ENCODE peak calls at places on chromosomes 11 and 22, in five cellular contexts. K is A549, Q is K562, R is HepG2, U is H1. Y is an unnamed sample. For H3K4me1, the result is how much of the 10 kb centered on the place peaks cover.

GRCh38 chr22:24566899-24567511 is 11.2 kb downstream of the SNRPD3 start:
- DNase-seq in K (no peak), Q (no peak), R (no peak), U (no peak), Y (no peak)

GRCh38 chr11:50075856-50076255 is 43.2 kb downstream of the OR4C45 start:
- DNase-seq in K (no peak), Q (no peak), R (no peak), U (no peak), Y (no peak)

GRCh38 chr11:70032470-70032795 is 45.7 kb upstream of the ANO1 start:
- DNase-seq in K (no peak), Q (no peak), R (no peak), U (no peak), Y (no peak)

GRCh38 chr11:32081129-32081641 is 9.7 kb upstream of the RCN1 start:
- DNase-seq in K (peak), Q (no peak), R (peak), U (no peak), Y (no peak)

GRCh38 chr11:283405-284080 is 5.3 kb downstream of the NLRP6 start:
- DNase-seq in K (no peak), Q (no peak), R (no peak), U (no peak), Y (no peak)

GRCh38 chr11:36345535-36346141 is 49.5 kb downstream of the PRR5L start:
- DNase-seq in K (no peak), Q (no peak), R (no peak), U (no peak), Y (no peak)

GRCh38 chr11:72352859-72353551 is 81.3 kb downstream of the CLPB start:
- DNase-seq in K (peak), Q (peak), R (no peak), U (peak), Y (no peak)

GRCh38 chr11:117766576-117766975 is 30.4 kb downstream of the DSCAML1 start:
- DNase-seq in K (no peak), Q (no peak), R (no peak), U (no peak), Y (no peak)

GRCh38 chr22:42217019-42217751 is 53.3 kb downstream of the TCF20 start:
- DNase-seq in K (peak), Q (no peak), R (no peak), U (no peak), Y (no peak)

GRCh38 chr22:46233231-46233630 is 16.9 kb downstream of the CDPF1 start:
- DNase-seq in K (no peak), Q (no peak), R (no peak), U (no peak), Y (peak)

GRCh38 chr22:37665487-37665886 is 7.0 kb downstream of the PDXP start:
- DNase-seq in K (no peak), Q (no peak), R (no peak), U (no peak), Y (no peak)

GRCh38 chr11:120065876-120066275 is 72.0 kb downstream of the TRIM29 start:
- DNase-seq in K (no peak), Q (no peak), R (no peak), U (no peak), Y (no peak)

GRCh38 chr11:102367364-102367763 is 20.4 kb downstream of the BIRC2 start:
- DNase-seq in K (peak), Q (peak), R (no peak), U (no peak), Y (peak)

GRCh38 chr11:25734592-25735211 is 597.2 kb upstream of the ANO3 start:
- DNase-seq in K (no peak), Q (no peak), R (peak), U (no peak), Y (no peak)

GRCh38 chr11:69125861-69126260 is 29.9 kb upstream of the SMIM38 start:
- DNase-seq in K (no peak), Q (no peak), R (no peak), U (no peak), Y (no peak)

GRCh38 chr11:61947486-61948210 is 2.5 kb upstream of the BEST1 start:
- DNase-seq in K (peak), Q (peak), R (peak), U (peak), Y (peak)

GRCh38 chr11:72353861-72354260 is 80.5 kb downstream of the CLPB start:
- DNase-seq in K (peak), Q (no peak), R (peak), U (no peak), Y (no peak)

GRCh38 chr11:119169272-119169719 is 771 bp downstream of the NLRX1 start:
- DNase-seq in K (peak), Q (no peak), R (peak), U (peak), Y (peak)

GRCh38 chr22:22446527-22446926 is 62.0 kb downstream of the ZNF280B start:
- DNase-seq in K (no peak), Q (no peak), R (no peak), U (no peak), Y (no peak)

GRCh38 chr22:43550024-43550620 is 138.3 kb downstream of the MPPED1 start:
- DNase-seq in K (no peak), Q (no peak), R (no peak), U (no peak), Y (no peak)

GRCh38 chr11:6298605-6299004 is 21.7 kb downstream of the CAVIN3 start:
- DNase-seq in K (peak), Q (no peak), R (peak), U (no peak), Y (peak)

GRCh38 chr11:19307498-19307897 is 66.8 kb upstream of the E2F8 start:
- DNase-seq in K (no peak), Q (no peak), R (no peak), U (no peak), Y (no peak)

GRCh38 chr11:76770642-76771445 is 12.3 kb upstream of the TSKU start:
- DNase-seq in K (peak), Q (no peak), R (peak), U (no peak), Y (no peak)

GRCh38 chr22:45317551-45318167 is 7.9 kb downstream of the FAM118A start:
- DNase-seq in K (peak), Q (no peak), R (no peak), U (no peak), Y (peak)

GRCh38 chr11:19191530-19192169 is 10.1 kb downstream of the CSRP3 start:
- DNase-seq in K (no peak), Q (no peak), R (peak), U (no peak), Y (no peak)

GRCh38 chr11:101323997-101324396 is 194.4 kb upstream of the PGR start:
- DNase-seq in K (peak), Q (no peak), R (no peak), U (no peak), Y (no peak)

GRCh38 chr11:11347583-11347982 is 5.5 kb downstream of the CSNK2A3 start:
- DNase-seq in K (no peak), Q (no peak), R (no peak), U (no peak), Y (no peak)

GRCh38 chr22:17655289-17655688 is 16.7 kb downstream of the BCL2L13 start:
- DNase-seq in K (no peak), Q (no peak), R (no peak), U (no peak), Y (no peak)

GRCh38 chr11:97345031-97345430 is 955.2 kb downstream of the JRKL start:
- DNase-seq in K (no peak), Q (no peak), R (no peak), U (no peak), Y (no peak)

GRCh38 chr11:64861227-64861970 is 16.9 kb upstream of the CDC42BPG start:
- DNase-seq in K (no peak), Q (no peak), R (no peak), U (no peak), Y (no peak)

GRCh38 chr11:130269544-130269943 is 45.2 kb downstream of the ZBTB44 start:
- DNase-seq in K (no peak), Q (no peak), R (no peak), U (no peak), Y (no peak)

GRCh38 chr22:17578129-17578754 is 14.9 kb downstream of the SLC25A18 start:
- DNase-seq in K (no peak), Q (no peak), R (peak), U (no peak), Y (peak)

GRCh38 chr11:91946397-91947090 is 278.1 kb upstream of the FAT3 start:
- DNase-seq in K (no peak), Q (no peak), R (no peak), U (no peak), Y (peak)

GRCh38 chr22:42307806-42308563 is 37.5 kb upstream of the TCF20 start:
- DNase-seq in K (no peak), Q (no peak), R (no peak), U (no peak), Y (no peak)

GRCh38 chr11:120302001-120302805 is 22.9 kb upstream of the TLCD5 start:
- DNase-seq in K (no peak), Q (no peak), R (no peak), U (no peak), Y (no peak)

GRCh38 chr11:36258730-36259360 is 30.4 kb downstream of the COMMD9 start:
- DNase-seq in K (peak), Q (peak), R (peak), U (peak), Y (peak)

GRCh38 chr22:20920881-20921203 is 3.6 kb downstream of the CRKL start:
- DNase-seq in K (no peak), Q (no peak), R (no peak), U (no peak), Y (no peak)

GRCh38 chr11:91773090-91773489 is 451.5 kb upstream of the FAT3 start:
- DNase-seq in K (peak), Q (no peak), R (no peak), U (peak), Y (peak)

GRCh38 chr22:29203456-29203855 is 2.2 kb upstream of the EMID1 start:
- DNase-seq in K (no peak), Q (no peak), R (no peak), U (no peak), Y (no peak)
- H3K4me1 ChIP-seq in K (under half), Q (half or more), R (under half), U (under half), Y (under half)

GRCh38 chr11:114154271-114155047 is 94.9 kb downstream of the ZBTB16 start:
- DNase-seq in K (no peak), Q (no peak), R (peak), U (no peak), Y (no peak)
- TF ChIP-seq JUN in K (no peak), Q (no peak), R (no peak), U (no peak), Y (no peak)

GRCh38 chr11:126968915-126969314 is 31.7 kb downstream of the KIRREL3 start:
- DNase-seq in K (no peak), Q (peak), R (no peak), U (peak), Y (no peak)
- TF ChIP-seq CTCF in K (no peak), Q (no peak), R (no peak), U (peak), Y (no peak)

DNA sequence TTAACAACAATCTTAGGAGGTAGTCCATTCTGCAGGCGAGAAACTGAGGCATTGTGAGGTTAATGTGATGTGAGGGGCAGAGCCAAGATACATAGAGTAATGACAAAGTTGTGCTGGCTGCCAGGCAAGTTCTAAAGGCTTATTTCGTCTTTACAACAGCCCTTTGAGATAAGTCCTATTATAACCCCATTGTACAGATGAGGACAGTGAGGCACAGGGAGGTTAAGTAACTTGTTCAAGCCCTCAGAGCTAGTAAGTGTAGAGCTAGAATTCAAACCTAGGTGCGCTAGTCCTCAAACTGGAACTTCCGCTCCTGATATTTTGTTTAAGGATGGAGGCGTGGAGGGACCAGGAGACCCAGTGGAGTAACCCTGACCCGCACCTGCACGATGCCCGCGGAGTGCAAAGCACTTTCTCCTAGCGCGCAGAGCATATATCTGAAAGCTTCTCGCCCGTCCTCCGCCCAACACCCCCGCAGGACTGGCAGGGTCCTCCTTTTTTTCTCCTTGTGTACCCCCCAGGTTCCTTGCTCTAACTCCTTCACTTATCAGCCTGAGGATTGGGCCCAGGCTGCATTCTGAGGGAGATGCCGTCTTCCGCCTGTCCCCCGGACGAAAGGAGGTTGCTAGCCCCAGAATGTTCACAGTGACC is 4.9 kb upstream of the FLI1 start:
- DNase-seq in K (no peak), Q (no peak), R (no peak), U (no peak), Y (no peak)
- H3K4me1 ChIP-seq in K (under half), Q (under half), R (under half), U (half or more), Y (under half)

GRCh38 chr11:46920709-46921108 is 2.4 kb upstream of the LRP4 start:
- DNase-seq in K (peak), Q (no peak), R (peak), U (no peak), Y (peak)
- TF ChIP-seq JUN in K (no peak), Q (no peak), R (no peak), U (no peak), Y (no peak)

GRCh38 chr22:19800761-19801244 is 40.2 kb downstream of the TBX1 start:
- DNase-seq in K (peak), Q (peak), R (peak), U (no peak), Y (peak)
- TF ChIP-seq CTCF in K (no peak), Q (peak), R (peak), U (peak), Y (peak)

GRCh38 chr22:50710886-50711285 is 27.1 kb upstream of the ACR start:
- DNase-seq in K (no peak), Q (no peak), R (no peak), U (no peak), Y (no peak)

GRCh38 chr22:50713008-50713385 is 25.0 kb upstream of the ACR start:
- DNase-seq in K (no peak), Q (no peak), R (no peak), U (no peak), Y (no peak)

GRCh38 chr22:50710221-50710620 is 27.8 kb upstream of the ACR start:
- DNase-seq in K (no peak), Q (no peak), R (no peak), U (no peak), Y (no peak)

GRCh38 chr22:50712341-50713007 is 25.5 kb upstream of the ACR start:
- DNase-seq in K (no peak), Q (no peak), R (no peak), U (no peak), Y (no peak)

DNA sequence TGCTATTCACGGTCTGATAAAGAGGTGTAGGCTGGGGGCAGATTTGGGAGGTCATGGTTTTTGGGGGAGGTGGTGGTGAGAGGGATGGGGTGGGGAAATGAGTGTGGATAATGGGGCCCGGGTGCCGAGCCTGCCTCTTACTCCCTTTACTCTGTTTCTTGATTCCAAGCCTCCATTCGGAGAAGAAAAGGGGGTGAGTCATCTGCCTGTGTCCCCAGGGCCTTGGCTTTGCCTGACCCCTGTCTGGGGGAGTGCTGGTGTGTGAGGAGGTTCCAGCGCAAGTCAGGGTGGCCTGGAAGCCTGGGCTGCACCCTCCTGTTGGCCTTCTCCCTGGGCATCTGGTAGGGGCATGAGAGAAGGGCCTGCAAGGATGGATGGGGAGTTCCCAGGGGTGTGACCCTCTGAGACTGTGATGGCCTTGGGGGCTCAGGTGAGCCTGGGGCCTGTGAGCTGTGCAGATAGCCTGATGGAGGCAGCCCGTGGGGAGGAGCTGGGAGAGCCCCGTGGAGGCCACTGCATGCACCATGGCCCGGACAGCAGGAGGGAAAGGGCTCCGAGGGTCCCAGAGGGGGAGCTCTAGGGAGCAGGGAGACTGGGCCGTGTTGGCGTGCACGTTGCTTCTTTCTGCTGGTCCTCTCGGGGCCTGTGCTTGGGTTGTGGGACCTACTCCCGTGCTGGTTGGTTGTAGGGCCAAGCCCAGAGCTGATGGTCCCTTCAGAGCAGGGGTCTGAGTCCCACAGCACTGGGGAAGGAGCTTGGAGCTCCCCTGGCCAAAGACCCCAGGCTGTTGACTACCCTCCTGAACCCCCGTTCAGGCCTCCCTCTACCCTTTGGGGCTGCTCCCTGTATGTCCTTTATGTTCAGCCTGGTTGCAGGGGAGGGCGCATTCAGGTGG is 26.3 kb upstream of the ACR start:
- DNase-seq in K (no peak), Q (no peak), R (no peak), U (no peak), Y (no peak)
- H3K4me1 ChIP-seq in K (under half), Q (under half), R (under half), U (under half), Y (under half)

DNA sequence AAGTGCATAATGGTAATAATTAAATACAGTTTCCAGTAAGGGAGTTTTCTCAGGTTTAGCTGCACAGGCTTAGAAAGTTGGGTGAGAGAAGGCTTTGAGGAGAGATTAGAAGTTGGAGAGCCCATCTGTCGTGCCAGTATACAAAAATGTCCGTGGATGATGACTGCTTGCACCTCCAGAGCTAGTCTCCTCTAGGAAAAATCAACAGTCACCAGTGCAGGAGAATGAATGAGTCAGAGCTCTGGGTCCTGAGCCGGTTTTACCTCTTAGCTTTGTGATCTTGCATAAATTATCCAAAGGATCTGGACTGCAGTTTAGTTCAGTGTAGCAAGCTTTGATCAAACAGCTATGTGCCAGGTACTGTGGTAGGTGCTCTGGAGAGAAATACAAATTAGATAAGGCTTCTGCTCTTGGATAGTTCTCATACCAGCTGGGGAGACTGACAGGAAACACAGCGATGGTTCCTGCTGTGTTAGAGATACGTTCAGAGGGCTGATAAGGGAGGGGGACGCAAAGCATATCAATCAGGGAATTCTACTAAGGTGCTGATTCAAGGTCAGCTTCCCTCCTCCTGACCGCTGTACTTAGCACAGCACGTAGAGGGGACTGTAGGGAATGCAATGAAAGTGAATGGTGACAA is 125.9 kb downstream of the TEAD1 start:
- DNase-seq in K (peak), Q (peak), R (peak), U (no peak), Y (peak)
- TF ChIP-seq JUN in K (no peak), Q (no peak), R (no peak), U (no peak), Y (peak)

DNA sequence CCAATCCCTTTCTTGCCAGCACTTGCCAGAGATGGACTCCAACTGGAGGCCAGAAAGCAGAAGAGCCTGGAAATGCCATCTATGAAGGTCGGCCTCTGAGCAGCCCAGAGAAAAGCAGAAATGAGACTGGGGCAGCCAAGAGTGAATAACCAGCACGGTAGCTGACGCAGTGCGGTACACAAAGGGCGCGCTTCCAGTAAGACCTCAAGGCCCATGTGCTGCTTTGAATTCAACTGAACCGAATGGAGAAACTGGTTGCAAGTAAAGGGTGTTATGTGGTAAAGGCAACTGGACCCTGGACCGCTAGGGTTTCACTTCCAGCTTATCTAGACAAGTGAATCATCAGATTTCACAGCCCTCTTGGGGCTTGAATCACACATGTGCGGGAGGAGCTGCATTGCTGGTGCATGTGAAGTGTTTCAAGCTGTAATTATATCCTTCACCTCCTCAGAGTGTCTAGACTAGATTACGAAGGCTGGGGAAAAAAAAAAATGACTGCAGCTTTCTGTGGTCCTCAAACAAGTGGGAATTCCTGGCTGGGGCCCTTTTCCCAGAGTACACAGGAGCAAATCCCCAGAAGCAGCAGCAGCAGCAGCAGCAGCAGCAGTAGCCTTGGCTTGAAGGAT is 128.9 kb downstream of the CCDC34 start:
- DNase-seq in K (peak), Q (no peak), R (peak), U (no peak), Y (no peak)
- TF ChIP-seq CTCF in K (no peak), Q (no peak), R (peak), U (no peak), Y (no peak)